ENCODE peak calls at places on chromosomes 12 and 14, in five cellular contexts. One of them, this sample, is unnamed.

GRCh38 chr14:64812412-64812811 is 67.3 kb downstream of the SPTB start:
- DNase-seq in psoas muscle: peak
- DNase-seq in endothelial cell: no peak
- DNase-seq in right cardiac atrium: no peak
- DNase-seq in NCI-H1694: no peak
- DNase-seq in this sample: no peak

GRCh38 chr12:46292754-46293402 is 24.0 kb upstream of the SLC38A1 start:
- DNase-seq in psoas muscle: no peak
- DNase-seq in endothelial cell: no peak
- DNase-seq in right cardiac atrium: no peak
- DNase-seq in NCI-H1694: no peak
- DNase-seq in this sample: no peak

GRCh38 chr14:59278111-59278510 is 89.6 kb downstream of the DAAM1 start:
- DNase-seq in psoas muscle: no peak
- DNase-seq in endothelial cell: no peak
- DNase-seq in right cardiac atrium: no peak
- DNase-seq in NCI-H1694: no peak
- DNase-seq in this sample: no peak

GRCh38 chr14:103130965-103131364 is 7.7 kb downstream of the TNFAIP2 start:
- DNase-seq in psoas muscle: no peak
- DNase-seq in endothelial cell: no peak
- DNase-seq in right cardiac atrium: no peak
- DNase-seq in NCI-H1694: peak
- DNase-seq in this sample: peak

GRCh38 chr14:103508521-103508920 is 14.1 kb downstream of the CKB start:
- DNase-seq in psoas muscle: no peak
- DNase-seq in endothelial cell: no peak
- DNase-seq in right cardiac atrium: no peak
- DNase-seq in NCI-H1694: no peak
- DNase-seq in this sample: peak

GRCh38 chr14:47485421-47485820 is 190.0 kb downstream of the MDGA2 start:
- DNase-seq in psoas muscle: no peak
- DNase-seq in endothelial cell: no peak
- DNase-seq in right cardiac atrium: no peak
- DNase-seq in NCI-H1694: no peak
- DNase-seq in this sample: no peak

GRCh38 chr12:54082402-54082892 is 28.8 kb downstream of the HOXC4 start:
- DNase-seq in psoas muscle: no peak
- DNase-seq in endothelial cell: no peak
- DNase-seq in right cardiac atrium: no peak
- DNase-seq in NCI-H1694: no peak
- DNase-seq in this sample: peak

GRCh38 chr14:105313381-105314286 is 914 bp upstream of the PACS2 start:
- DNase-seq in psoas muscle: peak
- DNase-seq in endothelial cell: peak
- DNase-seq in right cardiac atrium: peak
- DNase-seq in NCI-H1694: peak
- DNase-seq in this sample: peak

GRCh38 chr14:32038876-32039275 is 38.2 kb upstream of the ARHGAP5 start:
- DNase-seq in psoas muscle: no peak
- DNase-seq in endothelial cell: no peak
- DNase-seq in right cardiac atrium: no peak
- DNase-seq in NCI-H1694: no peak
- DNase-seq in this sample: no peak

GRCh38 chr12:8849785-8850184 is 27.4 kb downstream of the A2ML1 start:
- DNase-seq in psoas muscle: no peak
- DNase-seq in endothelial cell: no peak
- DNase-seq in right cardiac atrium: no peak
- DNase-seq in NCI-H1694: no peak
- DNase-seq in this sample: no peak

GRCh38 chr12:80861636-80862378 is 75.9 kb downstream of the LIN7A start:
- DNase-seq in psoas muscle: no peak
- DNase-seq in endothelial cell: no peak
- DNase-seq in right cardiac atrium: no peak
- DNase-seq in NCI-H1694: no peak
- DNase-seq in this sample: no peak

GRCh38 chr12:82659343-82660207 is 27.1 kb upstream of the TMTC2 start:
- DNase-seq in psoas muscle: no peak
- DNase-seq in endothelial cell: no peak
- DNase-seq in right cardiac atrium: no peak
- DNase-seq in NCI-H1694: no peak
- DNase-seq in this sample: no peak

GRCh38 chr14:95111507-95112164 is 45.7 kb downstream of the DICER1 start:
- DNase-seq in psoas muscle: no peak
- DNase-seq in endothelial cell: no peak
- DNase-seq in right cardiac atrium: no peak
- DNase-seq in NCI-H1694: no peak
- DNase-seq in this sample: no peak

GRCh38 chr12:43883748-43884147 is 47.9 kb downstream of the TMEM117 start:
- DNase-seq in psoas muscle: no peak
- DNase-seq in endothelial cell: no peak
- DNase-seq in right cardiac atrium: no peak
- DNase-seq in NCI-H1694: no peak
- DNase-seq in this sample: no peak

GRCh38 chr12:113214938-113215400 is 6.3 kb upstream of the TPCN1 start:
- DNase-seq in psoas muscle: peak
- DNase-seq in endothelial cell: no peak
- DNase-seq in right cardiac atrium: peak
- DNase-seq in NCI-H1694: no peak
- DNase-seq in this sample: no peak

This sample was measured in ovary.